ENCODE peak calls at places on chromosome 14, in seven cellular contexts. G is tibial artery; J is lower lobe of right lung; V is left lung; Y is thoracic aorta; Z is testis; I is effector memory CD4-positive, alpha-beta T cell. U is an unnamed sample. For H3K4me1, the result is how much of the 10 kb centered on the place peaks cover.

GRCh38 chr14:53412819-53413664 is 259.9 kb upstream of the DDHD1 start:
- DNase-seq in I (no peak), Y (no peak), Z (no peak), J (no peak), V (no peak), G (no peak), U (no peak)

GRCh38 chr14:65238456-65238855 is 136.1 kb upstream of the MAX start:
- DNase-seq in Y (no peak), G (no peak), J (no peak), Z (no peak), V (no peak), I (no peak), U (no peak)

GRCh38 chr14:34003691-34004090 is 52.8 kb upstream of the EGLN3 start:
- DNase-seq in Z (no peak), J (no peak), I (no peak), Y (no peak), V (no peak), G (no peak), U (no peak)

GRCh38 chr14:91870001-91870400 is 2.7 kb upstream of the TC2N start:
- DNase-seq in Y (no peak), V (peak), J (no peak), I (peak), G (no peak), Z (no peak), U (no peak)

GRCh38 chr14:20846560-20846959 is 43.9 kb upstream of the RNASE1 start:
- DNase-seq in J (no peak), V (no peak), Y (no peak), I (no peak), Z (no peak), G (no peak), U (no peak)

GRCh38 chr14:70915415-70915814 is 8.2 kb downstream of the PCNX1 start:
- DNase-seq in J (no peak), Z (no peak), I (no peak), V (no peak), Y (no peak), G (no peak), U (no peak)

GRCh38 chr14:43475762-43476161 is 1031.3 kb downstream of the FSCB start:
- DNase-seq in I (no peak), Y (no peak), V (no peak), G (no peak), J (no peak), Z (no peak), U (no peak)

GRCh38 chr14:47278233-47278842 is 397.1 kb downstream of the MDGA2 start:
- DNase-seq in V (peak), I (no peak), Z (peak), G (no peak), Y (no peak), J (no peak), U (no peak)

GRCh38 chr14:23551266-23552028 is at the start of gene ZFHX2:
- DNase-seq in V (peak), Y (no peak), I (peak), J (peak), Z (peak), G (peak), U (no peak)

GRCh38 chr14:50318031-50318626 is 6.0 kb downstream of the DMAC2L start:
- DNase-seq in Z (no peak), J (no peak), I (no peak), V (no peak), Y (no peak), G (no peak), U (no peak)

GRCh38 chr14:52793061-52793460 is 1.7 kb upstream of the GNPNAT1 start:
- DNase-seq in I (no peak), Z (no peak), V (no peak), G (no peak), Y (no peak), J (no peak), U (no peak)

GRCh38 chr14:73753043-73753886 is 39.1 kb upstream of the PNMA1 start:
- DNase-seq in G (peak), J (no peak), V (no peak), I (peak), Z (no peak), Y (no peak), U (peak)

GRCh38 chr14:73752297-73752992 is 38.3 kb upstream of the PNMA1 start:
- DNase-seq in Y (peak), Z (peak), I (no peak), V (no peak), G (peak), J (no peak), U (no peak)

GRCh38 chr14:73749706-73750105 is 35.5 kb upstream of the PNMA1 start:
- DNase-seq in G (no peak), V (no peak), Z (no peak), Y (no peak), I (no peak), J (no peak), U (no peak)

GRCh38 chr14:73750161-73750901 is 36.1 kb upstream of the PNMA1 start:
- DNase-seq in Y (no peak), I (no peak), V (no peak), J (no peak), Z (no peak), G (no peak), U (no peak)

GRCh38 chr14:73751157-73751691 is 37.0 kb upstream of the PNMA1 start:
- DNase-seq in V (no peak), G (no peak), Z (no peak), Y (no peak), J (no peak), I (no peak), U (no peak)
- H3K4me1 ChIP-seq in V (half or more), G (under half), Z (half or more), Y (half or more), J (half or more), I (half or more), U (half or more)

DNA sequence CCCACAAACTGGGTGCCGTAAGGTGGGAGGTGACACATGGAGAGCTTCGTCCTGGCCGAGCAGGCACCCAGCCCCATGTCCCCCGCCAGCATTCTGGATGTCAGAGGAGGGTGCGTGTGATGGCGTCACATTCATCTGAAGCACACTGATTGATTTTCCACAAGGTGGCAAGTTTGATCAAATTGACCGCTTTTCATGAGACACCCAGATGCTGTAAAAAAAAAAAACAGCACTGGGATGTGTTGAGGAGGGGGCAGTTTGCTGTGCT is 24.2 kb downstream of the SLC25A29 start:
- DNase-seq in J (no peak), Y (no peak), I (no peak), V (no peak), G (no peak), Z (no peak), U (no peak)
- H3K4me1 ChIP-seq in J (half or more), Y (under half), I (under half), V (half or more), G (under half), Z (under half), U (under half)

GRCh38 chr14:61463664-61464063 is 142.3 kb downstream of the PRKCH start:
- DNase-seq in Z (no peak), G (no peak), Y (no peak), I (no peak), V (no peak), J (no peak), U (no peak)
- H3K4me1 ChIP-seq in Z (under half), G (under half), Y (under half), I (under half), V (half or more), J (under half), U (under half)

DNA sequence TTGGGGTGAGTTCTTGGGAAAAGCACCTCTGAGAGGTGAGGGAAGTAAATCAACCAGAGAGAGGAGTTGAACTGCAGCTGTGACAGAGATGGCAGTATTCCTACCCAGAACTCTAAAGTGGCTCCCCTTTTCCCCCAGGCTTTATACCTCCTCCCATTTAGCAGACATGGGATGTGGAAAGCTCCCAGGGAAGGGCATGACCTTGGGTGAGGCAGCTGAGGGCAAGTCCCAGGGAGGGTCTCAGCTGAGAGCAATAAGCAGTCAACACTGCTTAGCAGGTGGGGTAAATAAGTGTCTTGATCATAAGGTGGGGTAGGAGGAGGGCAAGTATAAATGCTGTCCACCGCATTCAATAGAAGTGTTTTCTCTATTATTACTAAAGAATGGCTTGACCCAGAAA is 143.0 kb downstream of the AKAP6 start:
- DNase-seq in G (no peak), J (no peak), I (no peak), Z (no peak), Y (no peak), V (no peak), U (no peak)
- H3K4me1 ChIP-seq in G (under half), J (under half), I (under half), Z (under half), Y (under half), V (under half), U (half or more)

DNA sequence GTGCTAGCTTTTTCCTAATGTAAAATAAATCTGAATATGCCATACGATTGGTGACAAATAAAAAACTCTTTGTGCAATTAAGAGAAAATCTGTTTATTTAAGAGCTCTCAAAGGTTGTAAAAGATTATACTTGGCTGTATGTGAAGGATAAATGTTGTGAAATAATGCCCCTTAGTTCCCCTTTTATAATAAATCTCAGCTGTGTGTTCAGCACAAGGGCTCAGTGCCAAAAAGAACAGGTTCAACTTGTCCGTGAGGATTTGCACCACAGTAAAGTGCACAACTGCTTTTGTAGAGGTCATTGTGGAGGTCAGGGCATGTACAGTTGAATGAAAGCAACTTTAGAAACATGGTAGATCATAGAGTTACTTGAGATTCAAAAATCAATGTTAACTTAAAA is 118.6 kb downstream of the TRMT5 start:
- DNase-seq in G (peak), I (no peak), J (no peak), Z (peak), Y (no peak), V (no peak), U (no peak)
- H3K4me1 ChIP-seq in G (under half), I (under half), J (under half), Z (under half), Y (under half), V (under half), U (under half)

DNA sequence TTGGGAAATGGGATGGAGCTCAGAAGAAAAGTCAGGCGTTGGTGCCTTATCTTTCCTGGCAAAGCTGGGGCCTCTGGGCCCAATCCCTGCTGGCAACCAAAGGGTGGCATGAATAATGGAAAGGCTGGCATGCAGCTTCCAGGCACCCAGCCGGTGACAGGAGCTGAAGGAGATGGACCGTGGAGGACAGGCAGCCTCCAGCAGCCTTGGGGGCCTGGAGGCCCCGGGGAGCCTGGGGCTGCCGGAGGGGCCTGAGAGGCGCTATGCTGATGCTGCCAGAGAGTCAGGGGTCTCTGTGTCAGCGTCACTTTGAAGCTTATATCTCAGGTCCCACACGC is 38.2 kb upstream of the EML1 start:
- DNase-seq in J (no peak), I (no peak), Z (peak), V (no peak), G (no peak), Y (no peak), U (no peak)
- H3K4me1 ChIP-seq in J (half or more), I (under half), Z (under half), V (under half), G (under half), Y (under half), U (half or more)

DNA sequence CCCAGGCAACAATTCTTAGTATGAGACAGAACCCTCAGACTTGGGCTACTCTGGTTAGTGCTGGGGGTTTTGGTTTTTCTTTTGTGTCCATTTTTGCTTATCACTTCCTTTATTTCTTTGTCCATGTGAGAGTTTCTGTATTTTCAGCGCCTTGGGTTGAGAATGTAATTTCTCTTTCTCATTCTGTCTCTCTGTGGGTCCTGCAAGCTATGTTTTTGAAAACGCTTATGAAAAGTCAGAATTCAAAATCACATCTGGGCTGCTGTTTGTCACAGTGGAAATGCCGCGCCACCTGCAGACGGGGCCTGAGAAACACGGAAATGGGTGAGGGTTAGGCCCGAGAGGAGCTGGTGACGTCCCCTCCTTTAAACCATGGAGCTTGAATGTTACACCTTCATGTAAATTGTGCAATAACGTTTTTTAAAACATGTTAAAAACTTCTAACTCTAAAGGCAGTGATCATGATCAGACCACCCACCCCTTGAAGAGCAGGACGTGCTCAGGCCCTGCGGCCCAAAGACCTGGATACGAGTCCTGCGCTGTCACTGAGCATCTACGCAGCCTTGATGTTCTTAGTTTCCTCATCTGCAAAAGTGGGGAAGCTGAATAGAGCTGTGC is 26.1 kb downstream of the JDP2 start:
- DNase-seq in Y (no peak), J (no peak), Z (no peak), V (no peak), I (no peak), G (no peak), U (no peak)
- H3K4me1 ChIP-seq in Y (under half), J (half or more), Z (under half), V (half or more), I (under half), G (under half), U (half or more)

GRCh38 chr14:74835607-74836250 is 40.2 kb downstream of the PROX2 start:
- DNase-seq in V (no peak), Z (no peak), Y (no peak), I (no peak), J (no peak), G (no peak), U (no peak)

GRCh38 chr14:74836251-74836957 is 39.5 kb downstream of the PROX2 start:
- DNase-seq in V (no peak), Z (no peak), Y (no peak), J (no peak), I (no peak), G (no peak), U (no peak)

GRCh38 chr14:74838141-74838540 is 37.8 kb downstream of the PROX2 start:
- DNase-seq in G (no peak), J (no peak), Z (no peak), I (no peak), Y (no peak), V (no peak), U (no peak)

GRCh38 chr14:74829238-74829637 is 46.7 kb downstream of the PROX2 start:
- DNase-seq in J (no peak), Y (no peak), V (no peak), G (no peak), Z (no peak), I (no peak), U (no peak)

DNA sequence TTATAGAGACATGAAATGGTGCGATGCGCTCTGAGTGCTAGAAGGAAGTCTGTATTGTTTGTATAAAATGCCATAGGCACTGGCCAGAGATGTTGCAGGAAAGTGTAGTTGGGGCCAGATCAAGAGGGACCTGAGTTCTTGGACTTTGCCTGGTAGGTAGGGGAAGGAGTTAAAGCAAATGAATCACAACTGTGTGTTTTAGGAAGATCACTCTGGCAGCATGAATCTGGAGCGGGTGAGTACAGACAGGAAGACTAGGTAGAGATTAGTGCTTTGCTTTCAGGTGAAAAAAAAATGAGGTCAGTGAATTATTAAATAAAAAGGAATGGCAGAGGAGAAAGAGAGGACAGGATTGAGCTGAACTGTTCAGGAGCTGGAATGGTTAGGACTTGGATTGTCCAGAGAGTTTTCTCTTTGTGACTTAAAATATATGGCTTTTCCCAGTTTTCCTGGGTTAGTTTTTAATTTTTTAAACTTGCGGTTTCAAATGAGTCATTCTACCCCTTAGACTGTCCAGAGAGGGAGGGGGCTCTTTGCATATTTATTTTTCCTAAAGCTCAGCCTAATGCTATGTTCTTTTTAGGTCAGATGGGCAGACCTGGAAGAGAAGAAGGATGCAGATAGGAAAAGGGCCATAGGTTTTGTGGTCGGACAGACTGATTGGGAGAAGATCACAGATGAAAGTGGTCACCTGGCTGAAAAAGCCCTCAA is 41.1 kb downstream of the PROX2 start:
- DNase-seq in Z (no peak), I (no peak), J (no peak), G (no peak), V (no peak), Y (no peak), U (no peak)
- H3K4me1 ChIP-seq in Z (under half), I (under half), J (under half), G (under half), V (under half), Y (under half), U (under half)

U was measured in suprapubic skin.